ENCODE peak calls at places on chromosomes 16 and 17, in seven cellular contexts. W, T, N, I, M, V and J are unnamed samples.

GRCh38 chr16:66146689-66147330 is 219.7 kb upstream of the CDH5 start:
- DNase-seq in W (no peak), T (no peak), N (no peak), I (no peak), M (no peak), V (no peak), J (no peak)

GRCh38 chr17:78999947-79000395 is 9.6 kb downstream of the CANT1 start:
- DNase-seq in W (no peak), T (no peak), N (no peak), I (no peak), M (no peak), V (no peak), J (no peak)

GRCh38 chr16:68704232-68704867 is 32.7 kb upstream of the CDH1 start:
- DNase-seq in W (peak; percentile 85), T (peak; percentile 88), N (peak; percentile 85), I (peak; percentile 78), M (peak; percentile 67), V (peak; percentile 92), J (no peak)

GRCh38 chr17:82441686-82442487 is 8.7 kb downstream of the CYBC1 start:
- DNase-seq in W (no peak), T (no peak), N (no peak), I (no peak), M (no peak), V (no peak), J (no peak)

GRCh38 chr16:56145369-56145768 is 45.9 kb upstream of the GNAO1 start:
- DNase-seq in W (no peak), T (no peak), N (no peak), I (no peak), M (no peak), V (no peak), J (no peak)

GRCh38 chr17:10087333-10087732 is 111.1 kb downstream of the GAS7 start:
- DNase-seq in W (no peak), T (no peak), N (no peak), I (no peak), M (no peak), V (no peak), J (no peak)

GRCh38 chr17:62110923-62111484 is 45.9 kb upstream of the MED13 start:
- DNase-seq in W (no peak), T (no peak), N (no peak), I (no peak), M (no peak), V (no peak), J (no peak)

GRCh38 chr17:79834575-79835469 is 4.4 kb downstream of the CBX4 start:
- DNase-seq in W (peak; percentile 84), T (no peak), N (no peak), I (peak; percentile 76), M (peak; percentile 62), V (no peak), J (no peak)

GRCh38 chr16:9151597-9151996 is 60.2 kb downstream of the HAPSTR1 start:
- DNase-seq in W (no peak), T (no peak), N (no peak), I (no peak), M (no peak), V (no peak), J (no peak)

GRCh38 chr17:51947160-51947559 is 211.4 kb downstream of the CA10 start:
- DNase-seq in W (no peak), T (no peak), N (no peak), I (no peak), M (no peak), V (no peak), J (no peak)

GRCh38 chr16:69286941-69287713 is 24.0 kb upstream of the VPS4A start:
- DNase-seq in W (peak; percentile 39), T (peak; percentile 56), N (no peak), I (no peak), M (peak; percentile 18), V (no peak), J (no peak)

GRCh38 chr17:18954321-18954720 is 2.4 kb downstream of the SLC5A10 start:
- DNase-seq in W (no peak), T (no peak), N (no peak), I (no peak), M (no peak), V (no peak), J (no peak)

GRCh38 chr17:18950944-18951905 is 740 bp upstream of the SLC5A10 start:
- DNase-seq in W (no peak), T (no peak), N (no peak), I (no peak), M (no peak), V (peak; percentile 41), J (no peak)

GRCh38 chr17:18949566-18949965 is 2.4 kb upstream of the SLC5A10 start:
- DNase-seq in W (no peak), T (no peak), N (no peak), I (no peak), M (no peak), V (no peak), J (no peak)

GRCh38 chr17:18953231-18953728 is 1.3 kb downstream of the SLC5A10 start:
- DNase-seq in W (no peak), T (no peak), N (no peak), I (no peak), M (no peak), V (no peak), J (no peak)

DNA sequence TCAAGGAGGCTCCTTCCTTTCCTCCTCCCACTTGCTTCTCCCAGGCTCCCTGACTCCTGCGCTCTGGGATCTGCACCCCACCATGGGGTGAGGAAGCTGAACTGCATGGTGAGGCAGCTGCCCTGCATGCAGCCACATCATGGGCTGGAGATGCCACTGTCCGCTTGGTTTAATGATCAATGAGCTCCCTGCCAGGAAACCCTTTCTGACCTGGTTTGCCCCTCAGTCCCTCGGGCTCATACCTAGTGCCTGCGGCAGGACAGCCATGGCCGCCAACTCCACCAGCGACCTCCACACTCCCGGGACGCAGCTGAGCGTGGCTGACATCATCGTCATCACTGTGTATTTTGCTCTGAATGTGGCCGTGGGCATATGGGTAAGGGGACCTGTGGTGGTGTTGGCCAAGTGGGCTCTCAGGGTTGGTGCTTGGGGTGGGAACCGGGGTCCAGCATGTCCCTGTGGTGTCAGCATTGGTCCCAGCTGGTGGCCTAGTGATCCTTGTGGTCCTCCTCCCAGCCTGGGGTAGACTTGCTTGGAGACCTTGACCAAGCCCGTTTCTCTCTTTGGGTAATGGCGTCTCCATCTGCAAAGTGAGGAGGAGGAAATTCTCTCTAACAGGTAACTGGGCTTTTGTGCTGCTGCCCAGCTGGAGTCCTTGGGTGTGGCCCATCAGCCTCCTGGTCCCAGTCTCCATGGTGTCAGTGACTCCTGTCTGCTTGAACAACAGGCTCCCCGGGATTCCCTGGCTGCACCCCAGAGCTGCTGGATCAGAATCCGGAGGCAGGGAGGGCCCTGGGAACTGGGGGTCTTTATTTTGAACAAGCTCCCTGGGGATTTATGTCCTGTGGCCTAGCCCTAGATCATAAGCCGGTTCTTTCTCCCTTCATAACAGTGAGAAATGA is at the start of gene SLC5A10:
- DNase-seq in W (no peak), T (no peak), N (no peak), I (no peak), M (no peak), V (no peak), J (peak; percentile 91)
- TF ChIP-seq CTCF in W (peak; percentile 34), T (no peak), N (no peak), I (no peak), M (no peak), V (no peak), J (no peak)

GRCh38 chr16:47927330-47927729 is 228.5 kb downstream of the ABCC12 start:
- DNase-seq in W (no peak), T (no peak), N (no peak), I (no peak), M (no peak), V (no peak), J (no peak)

GRCh38 chr16:47925811-47926460 is 229.9 kb downstream of the ABCC12 start:
- DNase-seq in W (no peak), T (no peak), N (no peak), I (no peak), M (no peak), V (no peak), J (no peak)

GRCh38 chr16:47924950-47925349 is 230.8 kb downstream of the ABCC12 start:
- DNase-seq in W (no peak), T (no peak), N (no peak), I (no peak), M (no peak), V (no peak), J (no peak)

DNA sequence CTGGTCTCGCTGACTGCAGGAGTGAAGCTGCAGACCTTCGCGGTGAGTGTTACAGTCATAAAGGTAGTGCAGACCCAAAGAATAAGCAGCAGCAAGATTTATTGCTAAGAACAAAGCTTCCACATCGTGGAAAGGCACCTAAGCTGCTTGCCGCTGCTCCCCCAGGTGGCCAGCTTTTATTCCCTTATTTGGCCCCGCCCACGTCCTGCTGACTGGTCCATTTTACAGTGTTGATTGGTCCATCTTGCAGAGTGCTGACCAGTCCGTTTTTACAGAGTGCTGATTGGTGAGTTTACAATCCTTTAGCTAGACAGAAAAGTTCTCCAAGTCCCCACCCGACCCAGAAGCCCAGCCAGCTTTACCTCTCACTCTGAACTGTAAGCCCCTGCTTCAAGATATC is 227.8 kb downstream of the ABCC12 start:
- DNase-seq in W (no peak), T (no peak), N (no peak), I (no peak), M (no peak), V (no peak), J (no peak)
- TF ChIP-seq CTCF in W (peak; percentile 17), T (no peak), N (no peak), I (no peak), M (no peak), V (no peak), J (no peak)

GRCh38 chr17:63918305-63918704 is 334 bp downstream of the GH1 start:
- DNase-seq in W (no peak), T (no peak), N (no peak), I (no peak), M (no peak), V (no peak), J (no peak)
- TF ChIP-seq CTCF in W (no peak), T (no peak), N (no peak), I (no peak), M (no peak), V (no peak), J (no peak)

GRCh38 chr16:31505483-31505882 is 2.7 kb downstream of the RUSF1 start:
- DNase-seq in W (no peak), T (no peak), N (no peak), I (no peak), M (no peak), V (no peak), J (no peak)

GRCh38 chr16:31504159-31504558 is 4.0 kb downstream of the RUSF1 start:
- DNase-seq in W (no peak), T (no peak), N (no peak), I (no peak), M (no peak), V (no peak), J (no peak)

GRCh38 chr16:31508706-31509523 is 724 bp upstream of the RUSF1 start:
- DNase-seq in W (no peak), T (no peak), N (no peak), I (no peak), M (no peak), V (no peak), J (no peak)

GRCh38 chr16:31507617-31507928 is 618 bp downstream of the RUSF1 start:
- DNase-seq in W (no peak), T (no peak), N (no peak), I (no peak), M (no peak), V (no peak), J (no peak)

GRCh38 chr16:31507929-31508705 is at the start of gene RUSF1:
- DNase-seq in W (peak; percentile 94), T (peak; percentile 91), N (peak; percentile 88), I (peak; percentile 89), M (peak; percentile 81), V (peak; percentile 93), J (peak; percentile 90)
- TF ChIP-seq CTCF in W (no peak), T (no peak), N (peak; percentile 12), I (no peak), M (no peak), V (no peak), J (no peak)